ENCODE peak calls at places on chromosomes 1 and 21, in four cellular contexts. One of them, this sample, is unnamed.

GRCh38 chr1:10399487-10399917 is 638 bp downstream of the PGD start:
- DNase-seq in AG10803: peak
- DNase-seq in GM13977: no peak
- DNase-seq in lower lobe of right lung: peak
- DNase-seq in this sample: no peak

GRCh38 chr1:153962088-153963029 is 978 bp downstream of the SLC39A1 start:
- DNase-seq in AG10803: peak
- DNase-seq in GM13977: no peak
- DNase-seq in lower lobe of right lung: peak
- DNase-seq in this sample: no peak

GRCh38 chr1:29719253-29719652 is 482.9 kb downstream of the PTPRU start:
- DNase-seq in AG10803: peak
- DNase-seq in GM13977: no peak
- DNase-seq in lower lobe of right lung: no peak
- DNase-seq in this sample: no peak

GRCh38 chr1:161843156-161843555 is 77.0 kb downstream of the ATF6 start:
- DNase-seq in AG10803: peak
- DNase-seq in GM13977: no peak
- DNase-seq in lower lobe of right lung: no peak
- DNase-seq in this sample: no peak

GRCh38 chr1:51651552-51651942 is 34.7 kb downstream of the OSBPL9 start:
- DNase-seq in AG10803: no peak
- DNase-seq in GM13977: no peak
- DNase-seq in lower lobe of right lung: no peak
- DNase-seq in this sample: no peak

GRCh38 chr1:203686091-203686632 is 59.5 kb downstream of the ATP2B4 start:
- DNase-seq in AG10803: peak
- DNase-seq in GM13977: no peak
- DNase-seq in lower lobe of right lung: no peak
- DNase-seq in this sample: no peak

GRCh38 chr1:62593825-62594394 is 3.4 kb upstream of the ANGPTL3 start:
- DNase-seq in AG10803: no peak
- DNase-seq in GM13977: no peak
- DNase-seq in lower lobe of right lung: no peak
- DNase-seq in this sample: no peak

GRCh38 chr1:150142083-150142482 is 7.6 kb upstream of the PLEKHO1 start:
- DNase-seq in AG10803: no peak
- DNase-seq in GM13977: no peak
- DNase-seq in lower lobe of right lung: no peak
- DNase-seq in this sample: no peak

GRCh38 chr1:169070958-169071357 is 35.5 kb upstream of the ATP1B1 start:
- DNase-seq in AG10803: no peak
- DNase-seq in GM13977: no peak
- DNase-seq in lower lobe of right lung: no peak
- DNase-seq in this sample: no peak

GRCh38 chr21:18369115-18369514 is 34.5 kb downstream of the TMPRSS15 start:
- DNase-seq in AG10803: no peak
- DNase-seq in GM13977: no peak
- DNase-seq in lower lobe of right lung: no peak
- DNase-seq in this sample: no peak

GRCh38 chr1:26537951-26538352 is 8.4 kb downstream of the RPS6KA1 start:
- DNase-seq in AG10803: peak
- DNase-seq in GM13977: peak
- DNase-seq in lower lobe of right lung: peak
- DNase-seq in this sample: peak

GRCh38 chr1:155967410-155968400 is 10.6 kb downstream of the ARHGEF2 start:
- DNase-seq in AG10803: no peak
- DNase-seq in GM13977: no peak
- DNase-seq in lower lobe of right lung: no peak
- DNase-seq in this sample: no peak

GRCh38 chr1:224488806-224489584 is 54.4 kb upstream of the WDR26 start:
- DNase-seq in AG10803: no peak
- DNase-seq in GM13977: peak
- DNase-seq in lower lobe of right lung: no peak
- DNase-seq in this sample: peak

GRCh38 chr1:89871768-89872473 is 51.1 kb downstream of the LRRC8D start:
- DNase-seq in AG10803: no peak
- DNase-seq in GM13977: no peak
- DNase-seq in lower lobe of right lung: no peak
- DNase-seq in this sample: no peak

GRCh38 chr1:6220236-6220635 is 14.3 kb downstream of the RNF207 start:
- DNase-seq in AG10803: no peak
- DNase-seq in GM13977: no peak
- DNase-seq in lower lobe of right lung: no peak
- DNase-seq in this sample: no peak

GRCh38 chr1:162283657-162284056 is 93.0 kb downstream of the SPATA46 start:
- DNase-seq in AG10803: no peak
- DNase-seq in GM13977: no peak
- DNase-seq in lower lobe of right lung: no peak
- DNase-seq in this sample: no peak

GRCh38 chr1:44067258-44068250 is 36.3 kb upstream of the SLC6A9 start:
- DNase-seq in AG10803: no peak
- DNase-seq in GM13977: peak
- DNase-seq in lower lobe of right lung: no peak
- DNase-seq in this sample: peak

GRCh38 chr1:153535664-153536585 is at the start of gene S100A6:
- DNase-seq in AG10803: peak
- DNase-seq in GM13977: peak
- DNase-seq in lower lobe of right lung: peak
- DNase-seq in this sample: peak

GRCh38 chr1:205631010-205631726 is 643 bp downstream of the ELK4 start:
- DNase-seq in AG10803: peak
- DNase-seq in GM13977: peak
- DNase-seq in lower lobe of right lung: peak
- DNase-seq in this sample: peak

GRCh38 chr1:9028921-9029715 is 2.9 kb upstream of the SLC2A7 start:
- DNase-seq in AG10803: peak
- DNase-seq in GM13977: no peak
- DNase-seq in lower lobe of right lung: no peak
- DNase-seq in this sample: no peak

GRCh38 chr1:159779403-159779851 is 1.3 kb upstream of the DUSP23 start:
- DNase-seq in AG10803: peak
- DNase-seq in GM13977: no peak
- DNase-seq in lower lobe of right lung: no peak
- DNase-seq in this sample: no peak

GRCh38 chr21:15006594-15007230 is 58.1 kb downstream of the NRIP1 start:
- DNase-seq in AG10803: no peak
- DNase-seq in GM13977: no peak
- DNase-seq in lower lobe of right lung: no peak
- DNase-seq in this sample: no peak

GRCh38 chr1:18069903-18070302 is 37.7 kb upstream of the IGSF21 start:
- DNase-seq in AG10803: no peak
- DNase-seq in GM13977: no peak
- DNase-seq in lower lobe of right lung: no peak
- DNase-seq in this sample: no peak

GRCh38 chr21:16194851-16195251 is 465.1 kb downstream of the USP25 start:
- DNase-seq in AG10803: peak
- DNase-seq in GM13977: no peak
- DNase-seq in lower lobe of right lung: no peak
- DNase-seq in this sample: no peak

GRCh38 chr1:155591770-155592169 is 18.2 kb upstream of the MSTO1 start:
- DNase-seq in AG10803: peak
- DNase-seq in GM13977: peak
- DNase-seq in lower lobe of right lung: no peak
- DNase-seq in this sample: peak

GRCh38 chr1:247077234-247077633 is 1.4 kb downstream of the ZNF670 start:
- DNase-seq in AG10803: peak
- DNase-seq in GM13977: no peak
- DNase-seq in lower lobe of right lung: no peak
- DNase-seq in this sample: no peak

DNA sequence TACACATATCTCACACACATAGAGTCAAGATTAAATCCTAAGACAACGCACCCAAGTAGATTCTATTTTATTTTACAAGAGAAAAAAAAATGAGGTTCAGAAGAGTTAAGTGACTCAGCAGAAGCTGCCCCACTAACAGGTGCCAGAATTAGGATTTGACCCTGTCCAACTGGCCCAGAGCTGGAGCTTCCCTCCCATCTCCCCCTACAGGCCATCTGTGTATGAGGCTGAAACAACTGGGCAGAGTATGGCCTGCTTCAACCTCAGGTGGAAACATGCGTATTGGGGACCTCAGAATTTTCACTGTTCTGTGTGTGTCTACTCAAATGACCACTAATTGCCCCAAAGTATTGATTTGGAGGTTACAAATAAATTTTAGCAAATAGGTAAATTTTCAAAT is 29.9 kb downstream of the PSMG1 start:
- DNase-seq in AG10803: no peak
- DNase-seq in GM13977: no peak
- DNase-seq in lower lobe of right lung: no peak
- DNase-seq in this sample: no peak
- TF ChIP-seq CTCF in AG10803: peak
- TF ChIP-seq CTCF in GM13977: peak
- TF ChIP-seq CTCF in lower lobe of right lung: peak
- TF ChIP-seq CTCF in this sample: no peak

GRCh38 chr1:3899776-3900149 is 309 bp downstream of the C1orf174 start:
- DNase-seq in AG10803: no peak
- DNase-seq in GM13977: no peak
- DNase-seq in lower lobe of right lung: no peak
- DNase-seq in this sample: no peak
- TF ChIP-seq CTCF in AG10803: no peak
- TF ChIP-seq CTCF in GM13977: no peak
- TF ChIP-seq CTCF in lower lobe of right lung: no peak
- TF ChIP-seq CTCF in this sample: no peak

GRCh38 chr21:41360072-41360821 is 1.6 kb upstream of the MX2 start:
- DNase-seq in AG10803: peak
- DNase-seq in GM13977: no peak
- DNase-seq in lower lobe of right lung: no peak
- DNase-seq in this sample: no peak
- TF ChIP-seq CTCF in AG10803: no peak
- TF ChIP-seq CTCF in GM13977: no peak
- TF ChIP-seq CTCF in lower lobe of right lung: no peak
- TF ChIP-seq CTCF in this sample: no peak

DNA sequence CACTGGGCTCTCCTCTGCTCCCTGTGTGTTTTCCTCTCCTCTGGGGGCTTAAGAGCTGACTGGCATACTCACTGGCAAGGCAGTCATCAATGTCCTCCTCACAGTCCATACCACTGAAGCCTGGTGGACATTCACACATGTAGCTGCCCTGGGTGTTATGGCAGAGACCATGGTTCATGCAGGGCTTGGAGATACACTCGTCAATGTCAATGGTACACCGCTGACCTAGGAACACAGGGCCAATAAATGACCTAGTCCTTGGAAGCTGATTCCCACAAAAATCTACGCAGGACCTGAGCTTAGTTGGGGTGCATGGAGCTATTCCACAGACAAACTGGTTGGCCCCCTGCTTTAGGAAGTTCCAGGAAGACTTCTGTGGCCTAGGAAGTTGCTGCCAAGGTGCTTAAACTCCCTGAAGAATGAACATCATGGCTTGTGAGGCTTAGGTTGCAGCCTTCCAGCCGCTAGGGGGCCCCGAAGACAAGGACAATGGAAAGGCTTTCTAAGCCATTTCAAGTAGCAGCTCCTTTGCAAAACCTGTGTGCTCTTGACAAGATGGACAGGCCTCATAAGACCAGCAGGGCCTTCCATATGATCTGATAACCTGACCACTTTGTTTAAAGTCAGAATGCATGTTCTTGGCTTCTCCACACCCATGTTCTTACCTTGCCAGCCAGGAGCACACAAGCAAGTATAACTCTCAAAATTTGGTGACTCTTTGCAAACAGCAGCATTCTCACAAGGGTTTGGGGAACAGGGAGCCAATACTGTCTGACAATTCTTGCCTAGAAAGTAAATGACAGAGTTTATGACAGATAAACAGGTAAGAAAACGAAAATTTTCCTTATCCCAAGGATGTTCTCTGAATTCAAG is 52.3 kb upstream of the ADAM30 start:
- DNase-seq in AG10803: peak
- DNase-seq in GM13977: peak
- DNase-seq in lower lobe of right lung: peak
- DNase-seq in this sample: peak
- TF ChIP-seq CTCF in AG10803: peak
- TF ChIP-seq CTCF in GM13977: peak
- TF ChIP-seq CTCF in lower lobe of right lung: peak
- TF ChIP-seq CTCF in this sample: peak

GRCh38 chr1:23211955-23212354 is 5.3 kb downstream of the HTR1D start:
- DNase-seq in AG10803: no peak
- DNase-seq in GM13977: no peak
- DNase-seq in lower lobe of right lung: no peak
- DNase-seq in this sample: no peak

GRCh38 chr1:23209765-23210164 is 7.5 kb downstream of the HTR1D start:
- DNase-seq in AG10803: no peak
- DNase-seq in GM13977: no peak
- DNase-seq in lower lobe of right lung: no peak
- DNase-seq in this sample: no peak

GRCh38 chr1:23210963-23211362 is 6.3 kb downstream of the HTR1D start:
- DNase-seq in AG10803: no peak
- DNase-seq in GM13977: no peak
- DNase-seq in lower lobe of right lung: no peak
- DNase-seq in this sample: no peak

GRCh38 chr1:23208527-23208926 is 8.8 kb downstream of the HTR1D start:
- DNase-seq in AG10803: no peak
- DNase-seq in GM13977: no peak
- DNase-seq in lower lobe of right lung: no peak
- DNase-seq in this sample: no peak

DNA sequence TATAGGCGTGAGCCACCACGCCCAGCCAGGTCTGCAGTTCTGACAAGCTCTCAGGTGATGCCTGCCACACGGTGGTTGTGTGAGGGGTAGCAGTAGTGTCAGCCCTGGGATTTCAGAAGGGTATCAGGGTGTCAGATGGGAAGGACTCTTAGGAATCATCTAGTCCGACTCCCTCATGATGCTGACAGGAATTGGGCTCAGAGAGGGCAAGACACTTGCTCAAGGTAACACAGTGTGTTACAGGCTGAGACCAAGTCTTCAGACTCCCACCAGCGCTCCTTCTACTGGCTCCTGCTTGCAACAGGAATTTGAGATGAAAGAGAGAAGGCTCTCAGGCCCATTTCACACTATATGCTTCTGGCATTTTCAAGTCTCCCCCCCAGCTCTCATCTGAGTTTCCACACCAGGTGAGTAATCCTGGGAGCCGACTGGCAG is 6.9 kb downstream of the HTR1D start:
- DNase-seq in AG10803: no peak
- DNase-seq in GM13977: no peak
- DNase-seq in lower lobe of right lung: no peak
- DNase-seq in this sample: no peak
- TF ChIP-seq CTCF in AG10803: no peak
- TF ChIP-seq CTCF in GM13977: no peak
- TF ChIP-seq CTCF in lower lobe of right lung: no peak
- TF ChIP-seq CTCF in this sample: no peak

This sample was measured in GM13976.